ENCODE peak calls at places on chromosomes 12 and 14, in eight cellular contexts. One of them, this sample, is unnamed.

GRCh38 chr14:63454863-63455622 is 88.1 kb downstream of the PPP2R5E start:
- DNase-seq in coronary artery: no peak
- DNase-seq in sigmoid colon: no peak
- DNase-seq in kidney epithelial cell: peak
- DNase-seq in HFF-Myc: peak
- DNase-seq in adrenal gland: no peak
- DNase-seq in astrocyte of the spinal cord: peak
- DNase-seq in bronchial epithelial cell: no peak
- DNase-seq in this sample: no peak

GRCh38 chr12:105279460-105280056 is 43.6 kb upstream of the APPL2 start:
- DNase-seq in coronary artery: no peak
- DNase-seq in sigmoid colon: no peak
- DNase-seq in kidney epithelial cell: no peak
- DNase-seq in HFF-Myc: no peak
- DNase-seq in adrenal gland: peak
- DNase-seq in astrocyte of the spinal cord: no peak
- DNase-seq in bronchial epithelial cell: peak
- DNase-seq in this sample: no peak

GRCh38 chr14:81396108-81396507 is 4.0 kb downstream of the STON2 start:
- DNase-seq in coronary artery: no peak
- DNase-seq in sigmoid colon: no peak
- DNase-seq in kidney epithelial cell: no peak
- DNase-seq in HFF-Myc: no peak
- DNase-seq in adrenal gland: no peak
- DNase-seq in astrocyte of the spinal cord: no peak
- DNase-seq in bronchial epithelial cell: peak
- DNase-seq in this sample: no peak

GRCh38 chr12:26274441-26275312 is 79.3 kb downstream of the SSPN start:
- DNase-seq in coronary artery: peak
- DNase-seq in sigmoid colon: peak
- DNase-seq in kidney epithelial cell: peak
- DNase-seq in HFF-Myc: peak
- DNase-seq in adrenal gland: peak
- DNase-seq in astrocyte of the spinal cord: peak
- DNase-seq in bronchial epithelial cell: peak
- DNase-seq in this sample: peak

GRCh38 chr12:123571343-123571813 is 13.0 kb upstream of the TMED2 start:
- DNase-seq in coronary artery: peak
- DNase-seq in sigmoid colon: peak
- DNase-seq in kidney epithelial cell: no peak
- DNase-seq in HFF-Myc: no peak
- DNase-seq in adrenal gland: peak
- DNase-seq in astrocyte of the spinal cord: peak
- DNase-seq in bronchial epithelial cell: peak
- DNase-seq in this sample: peak

GRCh38 chr12:38156497-38157245 is 159.9 kb upstream of the ALG10B start:
- DNase-seq in coronary artery: no peak
- DNase-seq in sigmoid colon: no peak
- DNase-seq in kidney epithelial cell: no peak
- DNase-seq in HFF-Myc: no peak
- DNase-seq in adrenal gland: no peak
- DNase-seq in astrocyte of the spinal cord: no peak
- DNase-seq in bronchial epithelial cell: no peak
- DNase-seq in this sample: no peak

GRCh38 chr12:68587448-68587873 is 23.2 kb upstream of the RAP1B start:
- DNase-seq in coronary artery: no peak
- DNase-seq in sigmoid colon: no peak
- DNase-seq in kidney epithelial cell: no peak
- DNase-seq in HFF-Myc: no peak
- DNase-seq in adrenal gland: no peak
- DNase-seq in astrocyte of the spinal cord: peak
- DNase-seq in bronchial epithelial cell: no peak
- DNase-seq in this sample: no peak

GRCh38 chr12:96912261-96912660 is 5.2 kb downstream of the NEDD1 start:
- DNase-seq in coronary artery: no peak
- DNase-seq in sigmoid colon: no peak
- DNase-seq in kidney epithelial cell: no peak
- DNase-seq in HFF-Myc: no peak
- DNase-seq in adrenal gland: no peak
- DNase-seq in astrocyte of the spinal cord: no peak
- DNase-seq in bronchial epithelial cell: no peak
- DNase-seq in this sample: no peak

GRCh38 chr12:111825509-111825908 is 16.5 kb upstream of the MAPKAPK5 start:
- DNase-seq in coronary artery: no peak
- DNase-seq in sigmoid colon: no peak
- DNase-seq in kidney epithelial cell: no peak
- DNase-seq in HFF-Myc: no peak
- DNase-seq in adrenal gland: no peak
- DNase-seq in astrocyte of the spinal cord: no peak
- DNase-seq in bronchial epithelial cell: no peak
- DNase-seq in this sample: no peak

GRCh38 chr14:98446508-98446907 is 825.5 kb downstream of the BCL11B start:
- DNase-seq in coronary artery: no peak
- DNase-seq in sigmoid colon: no peak
- DNase-seq in kidney epithelial cell: no peak
- DNase-seq in HFF-Myc: no peak
- DNase-seq in adrenal gland: no peak
- DNase-seq in astrocyte of the spinal cord: no peak
- DNase-seq in bronchial epithelial cell: no peak
- DNase-seq in this sample: no peak

GRCh38 chr12:52280796-52281560 is 6.5 kb downstream of the KRT86 start:
- DNase-seq in coronary artery: peak
- DNase-seq in sigmoid colon: peak
- DNase-seq in kidney epithelial cell: peak
- DNase-seq in HFF-Myc: peak
- DNase-seq in adrenal gland: no peak
- DNase-seq in astrocyte of the spinal cord: peak
- DNase-seq in bronchial epithelial cell: peak
- DNase-seq in this sample: peak

GRCh38 chr12:32939801-32940200 is 43.2 kb upstream of the PKP2 start:
- DNase-seq in coronary artery: no peak
- DNase-seq in sigmoid colon: no peak
- DNase-seq in kidney epithelial cell: no peak
- DNase-seq in HFF-Myc: no peak
- DNase-seq in adrenal gland: no peak
- DNase-seq in astrocyte of the spinal cord: no peak
- DNase-seq in bronchial epithelial cell: no peak
- DNase-seq in this sample: no peak

GRCh38 chr12:18581232-18581962 is 156.4 kb downstream of the PLCZ1 start:
- DNase-seq in coronary artery: no peak
- DNase-seq in sigmoid colon: no peak
- DNase-seq in kidney epithelial cell: no peak
- DNase-seq in HFF-Myc: no peak
- DNase-seq in adrenal gland: no peak
- DNase-seq in astrocyte of the spinal cord: no peak
- DNase-seq in bronchial epithelial cell: no peak
- DNase-seq in this sample: no peak

GRCh38 chr12:70186436-70186835 is 56.8 kb upstream of the CNOT2 start:
- DNase-seq in coronary artery: no peak
- DNase-seq in sigmoid colon: no peak
- DNase-seq in kidney epithelial cell: no peak
- DNase-seq in HFF-Myc: no peak
- DNase-seq in adrenal gland: no peak
- DNase-seq in astrocyte of the spinal cord: no peak
- DNase-seq in bronchial epithelial cell: no peak
- DNase-seq in this sample: no peak

GRCh38 chr12:99442758-99443157 is 204.8 kb upstream of the GARIN6 start:
- DNase-seq in coronary artery: no peak
- DNase-seq in sigmoid colon: no peak
- DNase-seq in kidney epithelial cell: no peak
- DNase-seq in HFF-Myc: no peak
- DNase-seq in adrenal gland: no peak
- DNase-seq in astrocyte of the spinal cord: no peak
- DNase-seq in bronchial epithelial cell: no peak
- DNase-seq in this sample: no peak

GRCh38 chr12:17680220-17680619 is 409.8 kb downstream of the RERGL start:
- DNase-seq in coronary artery: no peak
- DNase-seq in sigmoid colon: no peak
- DNase-seq in kidney epithelial cell: no peak
- DNase-seq in HFF-Myc: no peak
- DNase-seq in adrenal gland: no peak
- DNase-seq in astrocyte of the spinal cord: no peak
- DNase-seq in bronchial epithelial cell: no peak
- DNase-seq in this sample: no peak

GRCh38 chr12:53046655-53047220 is 3.1 kb upstream of the TNS2 start:
- DNase-seq in coronary artery: peak
- DNase-seq in sigmoid colon: peak
- DNase-seq in kidney epithelial cell: no peak
- DNase-seq in HFF-Myc: no peak
- DNase-seq in adrenal gland: peak
- DNase-seq in astrocyte of the spinal cord: peak
- DNase-seq in bronchial epithelial cell: peak
- DNase-seq in this sample: peak

GRCh38 chr14:73627033-73627432 is 14.7 kb downstream of the ACOT6 start:
- DNase-seq in coronary artery: no peak
- DNase-seq in sigmoid colon: no peak
- DNase-seq in kidney epithelial cell: no peak
- DNase-seq in HFF-Myc: no peak
- DNase-seq in adrenal gland: no peak
- DNase-seq in astrocyte of the spinal cord: no peak
- DNase-seq in bronchial epithelial cell: no peak
- DNase-seq in this sample: no peak

GRCh38 chr12:103783744-103784664 is 57.0 kb downstream of the NT5DC3 start:
- DNase-seq in coronary artery: no peak
- DNase-seq in sigmoid colon: peak
- DNase-seq in kidney epithelial cell: no peak
- DNase-seq in HFF-Myc: no peak
- DNase-seq in adrenal gland: no peak
- DNase-seq in astrocyte of the spinal cord: no peak
- DNase-seq in bronchial epithelial cell: no peak
- DNase-seq in this sample: no peak
- TF ChIP-seq CTCF in coronary artery: no peak
- TF ChIP-seq CTCF in sigmoid colon: no peak
- TF ChIP-seq CTCF in kidney epithelial cell: peak
- TF ChIP-seq CTCF in HFF-Myc: no peak
- TF ChIP-seq CTCF in adrenal gland: no peak
- TF ChIP-seq CTCF in astrocyte of the spinal cord: no peak
- TF ChIP-seq CTCF in bronchial epithelial cell: peak
- TF ChIP-seq CTCF in this sample: no peak

GRCh38 chr12:71663561-71664410 is at the start of the genes THAP2 and ZFC3H1:
- DNase-seq in coronary artery: peak
- DNase-seq in sigmoid colon: peak
- DNase-seq in kidney epithelial cell: peak
- DNase-seq in HFF-Myc: peak
- DNase-seq in adrenal gland: peak
- DNase-seq in astrocyte of the spinal cord: peak
- DNase-seq in bronchial epithelial cell: peak
- DNase-seq in this sample: peak
- TF ChIP-seq CTCF in coronary artery: no peak
- TF ChIP-seq CTCF in sigmoid colon: no peak
- TF ChIP-seq CTCF in kidney epithelial cell: peak
- TF ChIP-seq CTCF in HFF-Myc: no peak
- TF ChIP-seq CTCF in adrenal gland: no peak
- TF ChIP-seq CTCF in astrocyte of the spinal cord: peak
- TF ChIP-seq CTCF in bronchial epithelial cell: peak
- TF ChIP-seq CTCF in this sample: no peak

GRCh38 chr14:77653473-77653872 is 37.0 kb upstream of the SPTLC2 start:
- DNase-seq in coronary artery: no peak
- DNase-seq in sigmoid colon: no peak
- DNase-seq in kidney epithelial cell: no peak
- DNase-seq in HFF-Myc: no peak
- DNase-seq in adrenal gland: no peak
- DNase-seq in astrocyte of the spinal cord: no peak
- DNase-seq in bronchial epithelial cell: no peak
- DNase-seq in this sample: no peak
- TF ChIP-seq CTCF in coronary artery: no peak
- TF ChIP-seq CTCF in sigmoid colon: no peak
- TF ChIP-seq CTCF in kidney epithelial cell: peak
- TF ChIP-seq CTCF in HFF-Myc: no peak
- TF ChIP-seq CTCF in adrenal gland: no peak
- TF ChIP-seq CTCF in astrocyte of the spinal cord: peak
- TF ChIP-seq CTCF in bronchial epithelial cell: peak
- TF ChIP-seq CTCF in this sample: no peak

DNA sequence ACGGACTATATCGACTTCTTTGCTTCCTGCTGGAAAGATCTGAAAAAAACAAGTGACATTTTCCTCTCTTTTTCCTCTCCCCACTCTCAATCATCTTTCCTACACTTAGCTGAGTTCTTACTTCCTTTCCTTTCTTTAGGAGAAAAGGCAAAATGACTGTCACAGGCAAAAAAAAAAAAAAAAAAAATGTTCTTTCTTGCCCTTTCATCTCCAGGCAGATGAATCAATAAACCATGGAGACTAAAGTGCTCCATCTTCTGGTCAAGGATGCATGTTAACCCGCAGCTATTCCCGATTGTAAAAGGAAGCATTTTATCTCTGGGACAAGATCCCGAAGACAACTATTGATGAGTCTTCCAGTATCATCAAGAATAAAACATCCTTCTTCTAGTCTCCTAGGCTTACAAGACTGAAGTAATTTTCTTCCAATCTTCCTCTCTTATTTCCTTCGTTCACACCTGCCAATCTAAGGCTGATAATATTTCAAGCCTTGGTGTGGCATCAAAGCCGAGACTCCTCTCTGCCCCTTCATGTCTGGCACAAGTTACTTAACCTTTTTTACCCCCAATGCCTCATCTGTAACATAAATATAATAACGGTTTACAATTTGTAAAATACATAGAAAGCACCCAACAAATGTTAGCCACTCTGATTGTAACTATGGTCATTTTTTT is 94.2 kb upstream of the PLEKHG7 start:
- DNase-seq in coronary artery: no peak
- DNase-seq in sigmoid colon: no peak
- DNase-seq in kidney epithelial cell: no peak
- DNase-seq in HFF-Myc: no peak
- DNase-seq in adrenal gland: peak
- DNase-seq in astrocyte of the spinal cord: peak
- DNase-seq in bronchial epithelial cell: peak
- DNase-seq in this sample: no peak
- TF ChIP-seq CTCF in coronary artery: no peak
- TF ChIP-seq CTCF in sigmoid colon: no peak
- TF ChIP-seq CTCF in kidney epithelial cell: peak
- TF ChIP-seq CTCF in HFF-Myc: peak
- TF ChIP-seq CTCF in adrenal gland: peak
- TF ChIP-seq CTCF in astrocyte of the spinal cord: peak
- TF ChIP-seq CTCF in bronchial epithelial cell: peak
- TF ChIP-seq CTCF in this sample: peak

GRCh38 chr12:93098077-93098476 is 169.0 kb upstream of the EEA1 start:
- DNase-seq in coronary artery: no peak
- DNase-seq in sigmoid colon: no peak
- DNase-seq in kidney epithelial cell: no peak
- DNase-seq in HFF-Myc: no peak
- DNase-seq in adrenal gland: peak
- DNase-seq in astrocyte of the spinal cord: peak
- DNase-seq in bronchial epithelial cell: peak
- DNase-seq in this sample: peak
- TF ChIP-seq CTCF in coronary artery: peak
- TF ChIP-seq CTCF in sigmoid colon: peak
- TF ChIP-seq CTCF in kidney epithelial cell: peak
- TF ChIP-seq CTCF in HFF-Myc: peak
- TF ChIP-seq CTCF in adrenal gland: peak
- TF ChIP-seq CTCF in astrocyte of the spinal cord: peak
- TF ChIP-seq CTCF in bronchial epithelial cell: peak
- TF ChIP-seq CTCF in this sample: peak